ENCODE peak calls at places on chromosomes 4 and X, in four cellular contexts. One of them, this sample, is unnamed.

GRCh38 chr4:10781805-10782204 is 97.2 kb upstream of the CLNK start:
- DNase-seq in small intestine: no peak
- DNase-seq in HCEC 1CT: no peak
- DNase-seq in memory B cell: no peak
- DNase-seq in this sample: no peak

GRCh38 chr4:175705407-175705806 is 106.7 kb downstream of the GPM6A start:
- DNase-seq in small intestine: no peak
- DNase-seq in HCEC 1CT: no peak
- DNase-seq in memory B cell: no peak
- DNase-seq in this sample: no peak

GRCh38 chr4:74884282-74884681 is 48.6 kb upstream of the PARM1 start:
- DNase-seq in small intestine: no peak
- DNase-seq in HCEC 1CT: no peak
- DNase-seq in memory B cell: no peak
- DNase-seq in this sample: no peak

GRCh38 chr4:19177616-19178015 is 1074.1 kb upstream of the SLIT2 start:
- DNase-seq in small intestine: no peak
- DNase-seq in HCEC 1CT: peak
- DNase-seq in memory B cell: no peak
- DNase-seq in this sample: no peak

GRCh38 chrX:31233941-31234496 is 162.2 kb upstream of the FTHL17 start:
- DNase-seq in small intestine: no peak
- DNase-seq in HCEC 1CT: no peak
- DNase-seq in memory B cell: no peak
- DNase-seq in this sample: no peak

GRCh38 chrX:97328853-97329252 is 445.1 kb downstream of the RPA4 start:
- DNase-seq in small intestine: no peak
- DNase-seq in HCEC 1CT: no peak
- DNase-seq in memory B cell: no peak
- DNase-seq in this sample: no peak

GRCh38 chr4:62457356-62457755 is 1257.2 kb downstream of the ADGRL3 start:
- DNase-seq in small intestine: no peak
- DNase-seq in HCEC 1CT: no peak
- DNase-seq in memory B cell: no peak
- DNase-seq in this sample: no peak

GRCh38 chrX:136097871-136098805 is 49.2 kb upstream of the FHL1 start:
- DNase-seq in small intestine: no peak
- DNase-seq in HCEC 1CT: no peak
- DNase-seq in memory B cell: no peak
- DNase-seq in this sample: no peak

GRCh38 chrX:41164469-41164868 is 79.2 kb downstream of the USP9X start:
- DNase-seq in small intestine: peak
- DNase-seq in HCEC 1CT: no peak
- DNase-seq in memory B cell: no peak
- DNase-seq in this sample: no peak

GRCh38 chr4:13968723-13969122 is 341.2 kb upstream of the BOD1L1 start:
- DNase-seq in small intestine: no peak
- DNase-seq in HCEC 1CT: peak
- DNase-seq in memory B cell: no peak
- DNase-seq in this sample: no peak

GRCh38 chr4:42396361-42397255 is 680 bp upstream of the SHISA3 start:
- DNase-seq in small intestine: peak
- DNase-seq in HCEC 1CT: no peak
- DNase-seq in memory B cell: no peak
- DNase-seq in this sample: no peak

GRCh38 chrX:129798888-129799287 is 19.1 kb downstream of the SASH3 start:
- DNase-seq in small intestine: no peak
- DNase-seq in HCEC 1CT: no peak
- DNase-seq in memory B cell: no peak
- DNase-seq in this sample: no peak

GRCh38 chrX:154036513-154036912 is 16.8 kb upstream of the IRAK1 start:
- DNase-seq in small intestine: no peak
- DNase-seq in HCEC 1CT: no peak
- DNase-seq in memory B cell: no peak
- DNase-seq in this sample: no peak